ENCODE peak calls at places on chromosomes 11 and 22, in ten cellular contexts. I is IMR-90, M is fibroblast of lung, D is heart left ventricle, X is fibroblast of villous mesenchyme, G is tibial nerve, E is GM20000, Y is B cell, Z is A549, C is neural crest cell. Q is an unnamed sample.

GRCh38 chr11:76269661-76270322 is 63.5 kb upstream of the WNT11 start:
- DNase-seq in D (no peak), G (no peak), M (no peak), Y (no peak), C (no peak), Z (no peak), I (no peak), E (no peak), X (no peak), Q (no peak)

GRCh38 chr11:41237386-41237785 is 222.1 kb downstream of the LRRC4C start:
- DNase-seq in Y (no peak), X (no peak), E (no peak), I (no peak), C (no peak), D (no peak), M (peak), G (no peak), Z (no peak), Q (no peak)

GRCh38 chr11:119262668-119263351 is 54.1 kb downstream of the MCAM start:
- DNase-seq in M (peak), D (no peak), G (no peak), C (no peak), Y (no peak), X (peak), I (peak), Z (no peak), E (peak), Q (peak)

GRCh38 chr22:17119481-17120202 is 1.5 kb downstream of the TMEM121B start:
- DNase-seq in G (no peak), E (no peak), X (peak), I (no peak), Z (peak), Y (no peak), C (peak), D (peak), M (no peak), Q (no peak)

GRCh38 chr11:44083906-44084305 is 11.6 kb upstream of the EXT2 start:
- DNase-seq in Z (no peak), C (no peak), I (no peak), E (no peak), Y (no peak), M (no peak), X (no peak), G (no peak), D (no peak), Q (no peak)

GRCh38 chr11:22456993-22457748 is 119.0 kb downstream of the SLC17A6 start:
- DNase-seq in X (no peak), D (no peak), Z (no peak), M (no peak), I (no peak), G (no peak), Y (no peak), E (no peak), C (no peak), Q (no peak)

GRCh38 chr11:57899378-57899777 is 124.3 kb upstream of the OR9Q1 start:
- DNase-seq in D (no peak), Y (no peak), M (no peak), X (no peak), G (no peak), E (no peak), Z (no peak), I (no peak), C (no peak), Q (no peak)

GRCh38 chr22:24768537-24769374 is 5.8 kb downstream of the PIWIL3 start:
- DNase-seq in G (peak), X (peak), D (no peak), E (peak), M (peak), Z (peak), I (peak), C (peak), Y (peak), Q (peak)

GRCh38 chr11:64351136-64351631 is 7.8 kb upstream of the RPS6KA4 start:
- DNase-seq in I (no peak), G (no peak), C (no peak), Z (no peak), D (peak), X (no peak), M (no peak), Y (no peak), E (no peak), Q (no peak)

GRCh38 chr11:108340958-108341357 is 118.1 kb downstream of the ATM start:
- DNase-seq in C (no peak), Z (peak), Y (no peak), M (no peak), D (no peak), E (no peak), G (no peak), I (no peak), X (no peak), Q (no peak)

GRCh38 chr11:120205596-120206161 is 5.2 kb upstream of the OAF start:
- DNase-seq in G (no peak), D (peak), M (peak), Z (peak), E (no peak), I (peak), C (no peak), X (peak), Y (no peak), Q (no peak)

GRCh38 chr11:2860636-2861035 is 24.9 kb downstream of the CDKN1C start:
- DNase-seq in X (peak), Y (no peak), I (peak), C (no peak), M (peak), Z (peak), D (no peak), E (peak), G (no peak), Q (peak)

GRCh38 chr11:12319734-12320387 is 57.5 kb upstream of the PARVA start:
- DNase-seq in X (peak), D (no peak), I (peak), C (no peak), Z (no peak), M (peak), G (no peak), E (no peak), Y (no peak), Q (no peak)

GRCh38 chr11:2777871-2778629 is 78.3 kb upstream of the KCNQ1OT1 start:
- DNase-seq in G (peak), E (no peak), I (no peak), X (no peak), Y (no peak), Z (no peak), M (no peak), D (peak), C (peak), Q (no peak)

GRCh38 chr11:40337118-40337517 is 1122.3 kb downstream of the LRRC4C start:
- DNase-seq in M (peak), E (no peak), D (no peak), C (no peak), Z (no peak), I (peak), Y (no peak), G (no peak), X (peak), Q (no peak)

GRCh38 chr11:10725114-10725906 is 25.7 kb upstream of the CTR9 start:
- DNase-seq in D (no peak), E (no peak), Y (no peak), G (no peak), C (no peak), Z (no peak), M (peak), I (peak), X (peak), Q (no peak)

GRCh38 chr11:34344410-34345011 is 13.3 kb downstream of the ABTB2 start:
- DNase-seq in Z (no peak), G (no peak), X (no peak), M (no peak), C (no peak), E (no peak), D (no peak), I (no peak), Y (no peak), Q (no peak)

GRCh38 chr11:64690235-64690634 is 32.8 kb downstream of the NRXN2 start:
- DNase-seq in G (no peak), E (no peak), X (no peak), D (no peak), C (no peak), M (no peak), Z (no peak), Y (no peak), I (no peak), Q (no peak)

GRCh38 chr11:36077368-36077767 is 133.5 kb downstream of the LDLRAD3 start:
- DNase-seq in X (no peak), G (no peak), M (no peak), Z (no peak), I (no peak), Y (no peak), E (no peak), D (no peak), C (no peak), Q (no peak)

GRCh38 chr22:50199836-50200332 is 927 bp upstream of the SELENOO start:
- DNase-seq in C (no peak), G (no peak), Z (no peak), Y (no peak), X (peak), I (no peak), D (no peak), E (no peak), M (peak), Q (no peak)

GRCh38 chr11:86663741-86664140 is 8.7 kb downstream of the ME3 start:
- DNase-seq in D (no peak), X (peak), I (no peak), E (no peak), Y (no peak), Z (no peak), M (no peak), G (no peak), C (no peak), Q (no peak)

GRCh38 chr22:27726726-27727449 is 74.7 kb downstream of the MN1 start:
- DNase-seq in E (no peak), D (peak), G (no peak), C (no peak), M (peak), I (peak), Z (peak), X (peak), Y (no peak), Q (no peak)

GRCh38 chr22:35315855-35316745 is 16.4 kb downstream of the TOM1 start:
- DNase-seq in D (no peak), X (no peak), G (peak), Z (no peak), C (no peak), E (no peak), M (no peak), I (no peak), Y (no peak), Q (no peak)

GRCh38 chr11:17853280-17853679 is 118.7 kb downstream of the KCNC1 start:
- DNase-seq in M (no peak), E (no peak), C (no peak), X (no peak), G (no peak), Z (no peak), Y (no peak), D (no peak), I (no peak), Q (no peak)

GRCh38 chr11:128226106-128226716 is 361.1 kb downstream of the ETS1 start:
- DNase-seq in Y (no peak), Z (no peak), G (no peak), C (no peak), M (no peak), E (no peak), X (no peak), I (no peak), D (no peak), Q (no peak)

GRCh38 chr22:37817705-37818311 is 5.4 kb upstream of the GALR3 start:
- DNase-seq in I (peak), E (peak), G (peak), Y (peak), M (peak), C (peak), Z (peak), X (peak), D (peak), Q (peak)

GRCh38 chr11:89625171-89625570 is 84.9 kb upstream of the TRIM77 start:
- DNase-seq in X (no peak), I (no peak), D (no peak), M (no peak), Z (no peak), Y (no peak), E (no peak), G (no peak), C (no peak), Q (no peak)
- TF ChIP-seq CTCF in X (peak), I (peak), D (no peak), M (peak), Z (no peak), Y (no peak), E (no peak), G (no peak), C (peak), Q (no peak)

GRCh38 chr11:101862410-101863233 is 52.2 kb upstream of the CEP126 start:
- DNase-seq in G (no peak), Z (peak), X (peak), I (peak), M (peak), E (no peak), Y (no peak), D (no peak), C (peak), Q (no peak)
- TF ChIP-seq CTCF in G (no peak), Z (peak), X (peak), I (peak), M (peak), E (no peak), Y (no peak), D (no peak), C (peak), Q (no peak)

DNA sequence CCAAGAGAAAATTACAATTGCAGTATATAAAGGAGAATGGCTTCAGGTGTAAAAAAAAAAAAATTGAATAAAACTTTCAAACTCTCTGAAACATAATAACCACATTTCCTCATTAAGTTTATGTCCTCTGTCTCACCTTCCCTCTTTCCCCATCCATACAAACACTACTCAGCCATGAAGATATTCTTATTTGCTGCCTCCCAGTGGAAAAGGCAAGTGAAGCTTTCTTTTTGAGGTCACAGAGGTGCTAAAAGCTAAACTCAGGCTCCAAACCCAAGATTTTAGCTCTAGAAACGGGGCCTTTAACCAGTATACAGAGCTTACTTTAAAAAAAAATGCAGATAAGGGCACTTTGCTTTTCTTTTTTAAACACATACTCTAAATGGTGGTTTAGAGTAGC is 1568.5 kb downstream of the FAM181B start:
- DNase-seq in I (no peak), G (no peak), Z (no peak), C (no peak), E (no peak), X (no peak), M (no peak), Y (no peak), D (no peak), Q (no peak)
- TF ChIP-seq CTCF in I (no peak), G (no peak), Z (no peak), C (peak), E (no peak), X (no peak), M (no peak), Y (no peak), D (no peak), Q (no peak)

GRCh38 chr11:83544871-83545270 is 258.7 kb upstream of the CCDC90B start:
- DNase-seq in D (no peak), E (no peak), I (no peak), M (no peak), G (no peak), C (no peak), X (no peak), Z (no peak), Y (no peak), Q (no peak)
- TF ChIP-seq CTCF in D (no peak), E (no peak), I (no peak), M (no peak), G (no peak), C (no peak), X (no peak), Z (no peak), Y (no peak), Q (no peak)

GRCh38 chr11:27041141-27041869 is 690 bp downstream of the BBOX1 start:
- DNase-seq in E (no peak), X (peak), Y (no peak), G (no peak), C (no peak), M (no peak), I (no peak), Z (no peak), D (no peak), Q (no peak)

GRCh38 chr11:27039873-27040272 is 742 bp upstream of the BBOX1 start:
- DNase-seq in E (no peak), D (no peak), C (no peak), X (no peak), Y (no peak), I (no peak), M (no peak), Z (no peak), G (no peak), Q (no peak)

GRCh38 chr11:27040302-27041115 is at the start of gene BBOX1:
- DNase-seq in E (no peak), G (no peak), M (peak), D (no peak), Y (no peak), Z (no peak), X (no peak), C (no peak), I (no peak), Q (no peak)
- TF ChIP-seq CTCF in E (no peak), G (no peak), M (no peak), D (no peak), Y (no peak), Z (no peak), X (no peak), C (no peak), I (no peak), Q (no peak)